ENCODE peak calls at places on chromosomes 1 and 21, in five cellular contexts. Z is hypothalamus, F is OCI-M1, E is GM06990, Y is NCI-H345. P is an unnamed sample.

GRCh38 chr1:9494936-9495758 is 44.1 kb upstream of the SLC25A33 start:
- DNase-seq in Y (peak; percentile 69), E (peak; percentile 79), Z (no peak), F (peak; percentile 64), P (peak; percentile 29)

GRCh38 chr21:37348664-37349063 is 17.9 kb upstream of the DYRK1A start:
- DNase-seq in E (no peak), Y (peak; percentile 27), Z (no peak), F (peak; percentile 87), P (no peak)

GRCh38 chr1:109761227-109762038 is 2.3 kb downstream of the EPS8L3 start:
- DNase-seq in Y (no peak), E (no peak), F (no peak), Z (no peak), P (no peak)

GRCh38 chr1:34863501-34863900 is 4.0 kb upstream of the SMIM12 start:
- DNase-seq in F (no peak), Z (no peak), E (no peak), Y (no peak), P (no peak)

GRCh38 chr1:226100436-226101347 is 38.2 kb downstream of the H3-3A start:
- DNase-seq in Z (no peak), Y (peak; percentile 54), E (no peak), F (peak; percentile 67), P (no peak)

GRCh38 chr1:153375511-153375910 is at the start of gene S100A12:
- DNase-seq in Z (no peak), F (no peak), E (no peak), Y (no peak), P (no peak)

GRCh38 chr1:229710746-229711145 is 84.7 kb downstream of the URB2 start:
- DNase-seq in Y (no peak), E (no peak), F (no peak), Z (no peak), P (no peak)

GRCh38 chr1:25848531-25848930 is 10.7 kb downstream of the AUNIP start:
- DNase-seq in Z (no peak), E (no peak), Y (no peak), F (no peak), P (no peak)

GRCh38 chr1:114669562-114670082 is at the start of gene DENND2C:
- DNase-seq in F (no peak), E (no peak), Z (no peak), Y (no peak), P (no peak)

GRCh38 chr1:232627645-232628334 is 2.1 kb downstream of the SIPA1L2 start:
- DNase-seq in F (no peak), Y (peak; percentile 74), E (peak; percentile 6), Z (no peak), P (no peak)

GRCh38 chr21:41009398-41010177 is 158.4 kb upstream of the BACE2 start:
- DNase-seq in Z (no peak), Y (peak; percentile 80), E (no peak), F (no peak), P (no peak)

GRCh38 chr1:2978691-2979190 is 42.5 kb upstream of the ACTRT2 start:
- DNase-seq in F (no peak), Z (no peak), E (no peak), Y (no peak), P (no peak)

GRCh38 chr1:54816130-54816529 is 15.0 kb upstream of the TTC22 start:
- DNase-seq in E (no peak), F (no peak), Z (no peak), Y (no peak), P (no peak)

GRCh38 chr1:41612953-41613352 is 128.5 kb upstream of the EDN2 start:
- DNase-seq in E (no peak), F (no peak), Z (no peak), Y (no peak), P (no peak)

GRCh38 chr1:117657031-117657430 is 51.2 kb downstream of the TENT5C start:
- DNase-seq in Y (no peak), F (no peak), E (no peak), Z (no peak), P (no peak)

GRCh38 chr21:33886316-33886715 is 29.3 kb downstream of the ATP5PO start:
- DNase-seq in F (no peak), E (no peak), Y (no peak), Z (no peak), P (no peak)

GRCh38 chr1:53340660-53341520 is 13.0 kb upstream of the LRP8 start:
- DNase-seq in Z (no peak), F (no peak), E (no peak), Y (no peak), P (no peak)

GRCh38 chr21:32477424-32477745 is 64.9 kb downstream of the EVA1C start:
- DNase-seq in Y (no peak), E (no peak), F (no peak), Z (no peak), P (no peak)

GRCh38 chr1:190453550-190453949 is 24.1 kb downstream of the BRINP3 start:
- DNase-seq in E (no peak), Y (no peak), F (peak; percentile 50), Z (no peak), P (no peak)

GRCh38 chr1:154198756-154199562 is 7.1 kb upstream of the TPM3 start:
- DNase-seq in Z (no peak), F (peak; percentile 86), Y (peak; percentile 53), E (peak; percentile 18), P (peak; percentile 41)

GRCh38 chr1:175157200-175157599 is 35.4 kb downstream of the KIAA0040 start:
- DNase-seq in Z (no peak), Y (no peak), F (no peak), E (no peak), P (no peak)

GRCh38 chr1:24856787-24857527 is 73.1 kb downstream of the RUNX3 start:
- DNase-seq in F (no peak), E (no peak), Y (no peak), Z (no peak), P (no peak)

GRCh38 chr1:209850342-209850979 is 22.7 kb downstream of the UTP25 start:
- DNase-seq in E (no peak), Z (no peak), Y (no peak), F (peak; percentile 54), P (no peak)

GRCh38 chr1:167175901-167176300 is 44.8 kb upstream of the POU2F1 start:
- DNase-seq in Z (no peak), E (no peak), Y (no peak), F (no peak), P (no peak)

GRCh38 chr21:32364801-32365200 is 28.0 kb downstream of the URB1 start:
- DNase-seq in Y (no peak), Z (no peak), F (no peak), E (no peak), P (no peak)

GRCh38 chr1:167310732-167311131 is 90.0 kb downstream of the POU2F1 start:
- DNase-seq in E (no peak), F (no peak), Y (no peak), Z (no peak), P (no peak)

GRCh38 chr1:40633563-40634376 is 31.7 kb downstream of the RIMS3 start:
- DNase-seq in E (no peak), Z (no peak), F (peak; percentile 97), Y (no peak), P (no peak)

GRCh38 chr1:203551550-203551949 is 57.6 kb downstream of the OPTC start:
- DNase-seq in Y (no peak), F (no peak), E (no peak), Z (no peak), P (no peak)

GRCh38 chr1:218502383-218502782 is 157.2 kb downstream of the TGFB2 start:
- DNase-seq in Z (no peak), E (no peak), Y (no peak), F (no peak), P (no peak)

GRCh38 chr1:67586596-67586995 is 98.4 kb upstream of the GADD45A start:
- DNase-seq in Y (no peak), Z (no peak), E (no peak), F (no peak), P (no peak)

GRCh38 chr1:93620841-93621210 is 60.8 kb downstream of the BCAR3 start:
- DNase-seq in Y (no peak), E (no peak), Z (no peak), F (no peak), P (peak; percentile 75)

GRCh38 chr21:45805321-45805720 is 161.8 kb downstream of the PCBP3 start:
- DNase-seq in F (no peak), E (no peak), Y (no peak), Z (no peak), P (no peak)

GRCh38 chr1:231554969-231555368 is 26.5 kb downstream of the TSNAX start:
- DNase-seq in E (no peak), Y (no peak), F (no peak), Z (no peak), P (no peak)

GRCh38 chr21:32007461-32007860 is 134.6 kb downstream of the HUNK start:
- DNase-seq in F (no peak), Y (no peak), E (no peak), Z (no peak), P (no peak)

GRCh38 chr1:244100691-244101453 is 49.8 kb downstream of the ZBTB18 start:
- DNase-seq in Y (no peak), Z (no peak), F (no peak), E (no peak), P (no peak)